ENCODE peak calls at places on chromosome 2, in ten cellular contexts. O is heart left ventricle, C is IMR-90, H is K562, K is NB4, V is Peyer's patch, W is stomach, B is sigmoid colon, T is H54, J is GM12892. Z is an unnamed sample.

GRCh38 chr2:132849118-132849517 is 179.1 kb upstream of the LYPD1 start:
- DNase-seq in O (no peak), C (peak; percentile 81), H (no peak), K (no peak), V (no peak), W (no peak), B (no peak), T (no peak), J (no peak), Z (no peak)

GRCh38 chr2:55425449-55425848 is 5.8 kb upstream of the CCDC88A start:
- DNase-seq in O (no peak), C (peak; percentile 94), H (no peak), K (peak; percentile 85), V (no peak), W (no peak), B (no peak), T (peak; percentile 26), J (no peak), Z (no peak)

GRCh38 chr2:218015831-218016521 is 13.2 kb upstream of the TNS1 start:
- DNase-seq in O (no peak), C (no peak), H (no peak), K (no peak), V (no peak), W (no peak), B (no peak), T (no peak), J (no peak), Z (no peak)

GRCh38 chr2:71747573-71747972 is 294.2 kb downstream of the DYSF start:
- DNase-seq in O (no peak), C (no peak), H (no peak), K (no peak), V (no peak), W (no peak), B (no peak), T (no peak), J (no peak), Z (no peak)

GRCh38 chr2:148528356-148529064 is 116.0 kb upstream of the EPC2 start:
- DNase-seq in O (no peak), C (no peak), H (no peak), K (no peak), V (no peak), W (no peak), B (no peak), T (no peak), J (no peak), Z (no peak)

GRCh38 chr2:98924910-98925309 is 11.1 kb downstream of the CRACDL start:
- DNase-seq in O (no peak), C (no peak), H (no peak), K (no peak), V (no peak), W (no peak), B (no peak), T (no peak), J (no peak), Z (no peak)

GRCh38 chr2:191691016-191691725 is 13.2 kb downstream of the NABP1 start:
- DNase-seq in O (no peak), C (peak; percentile 87), H (peak; percentile 47), K (peak; percentile 83), V (peak; percentile 78), W (peak; percentile 32), B (no peak), T (no peak), J (no peak), Z (peak; percentile 86)

GRCh38 chr2:61922714-61923113 is 17.2 kb downstream of the COMMD1 start:
- DNase-seq in O (no peak), C (no peak), H (no peak), K (no peak), V (no peak), W (no peak), B (no peak), T (no peak), J (no peak), Z (peak; percentile 7)

GRCh38 chr2:171297951-171298350 is 135.8 kb downstream of the METTL8 start:
- DNase-seq in O (no peak), C (peak; percentile 67), H (no peak), K (no peak), V (no peak), W (no peak), B (no peak), T (no peak), J (no peak), Z (no peak)

GRCh38 chr2:55235724-55236538 is 3.4 kb downstream of the RPS27A start:
- DNase-seq in O (no peak), C (no peak), H (no peak), K (no peak), V (no peak), W (no peak), B (no peak), T (no peak), J (no peak), Z (peak; percentile 17)

GRCh38 chr2:126886906-126887280 is 11.8 kb upstream of the TEX51 start:
- DNase-seq in O (no peak), C (no peak), H (no peak), K (peak; percentile 32), V (peak; percentile 38), W (no peak), B (no peak), T (no peak), J (no peak), Z (no peak)

GRCh38 chr2:150165988-150166965 is 321.2 kb downstream of the RND3 start:
- DNase-seq in O (no peak), C (no peak), H (peak; percentile 22), K (no peak), V (no peak), W (peak; percentile 73), B (peak; percentile 74), T (no peak), J (no peak), Z (no peak)

GRCh38 chr2:112075490-112076260 is 20.6 kb downstream of the TMEM87B start:
- DNase-seq in O (no peak), C (peak; percentile 29), H (no peak), K (peak; percentile 32), V (no peak), W (no peak), B (no peak), T (no peak), J (no peak), Z (no peak)

GRCh38 chr2:127423476-127423840 is 5.2 kb downstream of the PROC start:
- DNase-seq in O (no peak), C (no peak), H (no peak), K (peak; percentile 41), V (peak; percentile 75), W (peak; percentile 71), B (no peak), T (no peak), J (no peak), Z (no peak)

GRCh38 chr2:116580209-116580608 is 1234.3 kb upstream of the DDX18 start:
- DNase-seq in O (no peak), C (no peak), H (no peak), K (no peak), V (no peak), W (no peak), B (no peak), T (no peak), J (no peak), Z (no peak)

DNA sequence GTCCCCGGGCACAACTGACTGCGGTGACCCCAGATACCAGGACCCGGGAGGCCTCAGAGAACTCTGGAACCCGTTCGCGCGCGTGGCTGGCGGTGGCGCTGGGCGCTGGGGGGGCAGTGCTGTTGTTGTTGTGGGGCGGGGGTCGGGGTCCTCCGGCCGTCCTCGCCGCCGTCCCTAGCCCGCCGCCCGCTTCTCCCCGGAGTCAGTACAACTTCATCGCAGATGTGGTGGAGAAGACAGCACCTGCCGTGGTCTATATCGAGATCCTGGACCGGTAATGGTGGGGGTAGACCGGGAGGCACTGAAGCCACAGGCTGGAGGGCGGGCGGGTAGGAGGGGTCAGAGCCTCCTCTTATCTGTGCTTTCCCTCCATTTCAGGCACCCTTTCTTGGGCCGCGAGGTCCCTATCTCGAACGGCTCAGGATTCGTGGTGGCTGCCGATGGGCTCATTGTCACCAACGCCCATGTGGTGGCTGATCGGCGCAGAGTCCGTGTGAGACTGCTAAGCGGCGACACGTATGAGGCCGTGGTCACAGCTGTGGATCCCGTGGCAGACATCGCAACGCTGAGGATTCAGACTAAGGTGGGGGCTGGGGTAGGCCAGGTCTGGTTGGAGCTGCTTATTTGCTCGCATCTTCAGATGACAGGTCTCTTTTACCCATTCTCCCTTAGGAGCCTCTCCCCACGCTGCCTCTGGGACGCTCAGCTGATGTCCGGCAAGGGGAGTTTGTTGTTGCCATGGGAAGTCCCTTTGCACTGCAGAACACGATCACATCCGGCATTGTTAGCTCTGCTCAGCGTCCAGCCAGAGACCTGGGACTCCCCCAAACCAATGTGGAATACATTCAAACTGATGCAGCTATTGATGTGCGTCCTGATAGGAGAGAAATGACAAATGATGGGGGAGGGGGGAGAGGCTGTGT is 767 bp downstream of the HTRA2 start:
- DNase-seq in O (peak; percentile 61), C (peak; percentile 52), H (peak; percentile 85), K (peak; percentile 70), V (peak; percentile 78), W (peak; percentile 41), B (no peak), T (no peak), J (no peak), Z (peak; percentile 99)
- TF ChIP-seq POLR2A in O (no peak), C (no peak), H (peak; percentile 79), K (no peak), V (no peak), W (no peak), B (no peak), T (no peak), J (peak; percentile 68), Z (peak; percentile 89)

GRCh38 chr2:152046940-152047339 is 51.9 kb downstream of the CACNB4 start:
- DNase-seq in O (no peak), C (no peak), H (no peak), K (no peak), V (no peak), W (no peak), B (no peak), T (no peak), J (no peak), Z (no peak)
- TF ChIP-seq POLR2A in O (no peak), C (no peak), H (no peak), K (no peak), V (no peak), W (no peak), B (no peak), T (no peak), J (peak; percentile 42), Z (no peak)

GRCh38 chr2:10043256-10043905 is at the start of gene KLF11:
- DNase-seq in O (peak; percentile 98), C (peak; percentile 81), H (peak; percentile 90), K (peak; percentile 26), V (peak; percentile 96), W (peak; percentile 95), B (peak; percentile 98), T (peak; percentile 87), J (peak; percentile 74), Z (peak; percentile 94)
- TF ChIP-seq POLR2A in O (no peak), C (peak; percentile 44), H (no peak), K (no peak), V (peak; percentile 50), W (no peak), B (no peak), T (peak; percentile 34), J (no peak), Z (no peak)

DNA sequence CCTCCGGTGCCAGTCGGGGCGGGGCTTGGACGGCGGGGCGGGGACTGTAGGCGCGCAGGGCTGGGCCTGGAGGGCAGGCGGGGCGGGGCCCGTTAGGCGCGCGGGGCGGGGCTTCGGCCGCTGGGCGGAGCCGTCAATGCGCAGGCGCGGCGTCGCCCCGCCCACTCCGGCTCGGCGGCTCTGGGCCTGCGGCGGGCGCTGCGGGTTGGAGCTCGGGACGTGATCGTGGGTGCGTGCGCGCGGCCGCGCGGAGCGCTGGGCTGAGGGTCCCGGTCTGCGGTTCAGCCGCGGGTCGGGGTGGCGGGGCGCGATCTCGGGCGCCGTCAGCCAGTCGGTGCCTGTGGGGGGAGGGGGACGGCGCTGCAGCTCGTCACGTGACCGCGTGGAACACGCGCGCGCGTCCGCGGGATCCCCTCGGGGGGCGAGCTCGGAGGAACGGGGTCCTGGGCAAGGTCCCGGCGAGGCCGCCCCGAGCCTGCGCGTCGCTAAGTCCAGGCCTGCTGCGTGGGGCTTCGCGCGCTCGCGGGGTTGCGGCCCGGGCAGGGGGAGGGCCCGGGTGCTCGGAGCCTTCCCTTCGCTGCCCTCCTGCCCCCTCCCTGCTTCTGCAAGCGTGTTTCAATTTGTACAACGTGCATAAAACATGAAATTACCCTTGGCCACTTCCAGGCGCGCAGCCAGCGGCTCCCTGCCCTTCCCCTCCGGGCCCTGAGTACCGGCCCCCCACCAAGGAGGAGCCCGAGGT is at the start of gene D2HGDH:
- DNase-seq in O (peak; percentile 96), C (peak; percentile 67), H (peak; percentile 92), K (peak; percentile 87), V (peak; percentile 98), W (peak; percentile 97), B (peak; percentile 97), T (peak; percentile 65), J (peak; percentile 88), Z (peak; percentile 96)
- TF ChIP-seq POLR2A in O (no peak), C (peak; percentile 47), H (peak; percentile 60), K (peak; percentile 92), V (peak; percentile 68), W (no peak), B (no peak), T (peak; percentile 85), J (peak; percentile 68), Z (peak; percentile 49)

Z was measured in erythroblast.